ENCODE peak calls at places on chromosomes 4 and X, in seven cellular contexts. M is ovary; W is activated CD4-positive, alpha-beta T cell treated with anti-CD3 and anti-CD28 coated beads, Interleukin-2, amount 50 U/mL, for 48 hours; H is NCI-H2171 treated with DMSO at 0.1 percent for 48 hours; F is breast epithelium; V is H4; B is prostate gland. D is an unnamed sample.

GRCh38 chrX:70527053-70527452 is 82.4 kb downstream of the DLG3 start:
- DNase-seq in M (no peak), W (no peak), H (no peak), F (no peak), V (no peak), B (no peak), D (no peak)

GRCh38 chr4:153418581-153418980 is 47.6 kb upstream of the TMEM131L start:
- DNase-seq in M (no peak), W (no peak), H (no peak), F (no peak), V (no peak), B (no peak), D (no peak)

GRCh38 chrX:18146954-18147353 is 73.7 kb downstream of the BEND2 start:
- DNase-seq in M (no peak), W (peak), H (peak), F (no peak), V (no peak), B (no peak), D (no peak)

GRCh38 chrX:12058087-12058486 is 80.2 kb upstream of the FRMPD4 start:
- DNase-seq in M (no peak), W (no peak), H (no peak), F (no peak), V (no peak), B (no peak), D (no peak)

GRCh38 chr4:176792348-176793059 is at the start of gene VEGFC:
- DNase-seq in M (peak), W (peak), H (peak), F (no peak), V (peak), B (peak), D (peak)

GRCh38 chrX:22912598-22912997 is 87.2 kb upstream of the DDX53 start:
- DNase-seq in M (no peak), W (no peak), H (no peak), F (no peak), V (no peak), B (no peak), D (no peak)

GRCh38 chrX:130106071-130106470 is 4.2 kb downstream of the ELF4 start:
- DNase-seq in M (peak), W (no peak), H (no peak), F (no peak), V (no peak), B (no peak), D (no peak)

GRCh38 chr4:152690706-152691651 is 11.2 kb upstream of the TMEM154 start:
- DNase-seq in M (no peak), W (no peak), H (no peak), F (no peak), V (no peak), B (no peak), D (no peak)

GRCh38 chr4:74157116-74157742 is 689 bp upstream of the MTHFD2L start:
- DNase-seq in M (no peak), W (no peak), H (no peak), F (no peak), V (peak), B (no peak), D (no peak)

GRCh38 chr4:132572210-132572609 is 576.9 kb upstream of the PCDH10 start:
- DNase-seq in M (no peak), W (no peak), H (no peak), F (no peak), V (peak), B (no peak), D (no peak)

GRCh38 chrX:111914398-111915092 is 38.6 kb downstream of the TRPC5OS start:
- DNase-seq in M (no peak), W (no peak), H (no peak), F (no peak), V (peak), B (peak), D (no peak)

GRCh38 chr4:98446499-98447375 is 185.6 kb downstream of the RAP1GDS1 start:
- DNase-seq in M (no peak), W (peak), H (no peak), F (peak), V (peak), B (no peak), D (peak)

GRCh38 chr4:948936-949300 is 16.7 kb downstream of the TMEM175 start:
- DNase-seq in M (no peak), W (no peak), H (no peak), F (no peak), V (no peak), B (no peak), D (peak)

GRCh38 chr4:168162604-168163003 is 70.3 kb downstream of the ANXA10 start:
- DNase-seq in M (no peak), W (no peak), H (no peak), F (no peak), V (peak), B (no peak), D (no peak)

GRCh38 chr4:18111100-18111499 is 89.5 kb upstream of the LCORL start:
- DNase-seq in M (no peak), W (no peak), H (no peak), F (no peak), V (no peak), B (no peak), D (no peak)

GRCh38 chr4:43990968-43991367 is 457.6 kb downstream of the KCTD8 start:
- DNase-seq in M (no peak), W (no peak), H (no peak), F (no peak), V (no peak), B (no peak), D (no peak)

GRCh38 chr4:38242822-38243384 is 282.7 kb downstream of the PTTG2 start:
- DNase-seq in M (no peak), W (no peak), H (peak), F (no peak), V (no peak), B (no peak), D (no peak)

GRCh38 chr4:172822322-172822721 is 346.3 kb upstream of the GALNT7 start:
- DNase-seq in M (no peak), W (no peak), H (no peak), F (no peak), V (no peak), B (no peak), D (no peak)